ENCODE peak calls at places on chromosomes 12 and 14, in eight cellular contexts. One of them, this sample, is unnamed.

GRCh38 chr12:5085896-5086295 is 42.2 kb downstream of the KCNA5 start:
- DNase-seq in A549: peak; percentile 7
- DNase-seq in HCT116: no peak
- DNase-seq in K562: no peak
- DNase-seq in WTC11: no peak
- DNase-seq in HepG2: no peak
- DNase-seq in NB4: no peak
- DNase-seq in GM12878: no peak
- DNase-seq in this sample: no peak

GRCh38 chr12:28611501-28611900 is 421.2 kb downstream of the CCDC91 start:
- DNase-seq in A549: no peak
- DNase-seq in HCT116: no peak
- DNase-seq in K562: no peak
- DNase-seq in WTC11: no peak
- DNase-seq in HepG2: no peak
- DNase-seq in NB4: no peak
- DNase-seq in GM12878: no peak
- DNase-seq in this sample: no peak

GRCh38 chr14:99995700-99996356 is 69.4 kb upstream of the EVL start:
- DNase-seq in A549: peak; percentile 75
- DNase-seq in HCT116: peak; percentile 54
- DNase-seq in K562: peak; percentile 45
- DNase-seq in WTC11: peak; percentile 83
- DNase-seq in HepG2: peak; percentile 55
- DNase-seq in NB4: peak; percentile 83
- DNase-seq in GM12878: peak; percentile 89
- DNase-seq in this sample: peak; percentile 29

GRCh38 chr14:63852817-63853730 is at the start of gene SYNE2:
- DNase-seq in A549: peak; percentile 75
- DNase-seq in HCT116: no peak
- DNase-seq in K562: peak; percentile 57
- DNase-seq in WTC11: peak; percentile 89
- DNase-seq in HepG2: peak; percentile 38
- DNase-seq in NB4: peak; percentile 59
- DNase-seq in GM12878: no peak
- DNase-seq in this sample: no peak

GRCh38 chr14:47012533-47012932 is 361.0 kb upstream of the RPL10L start:
- DNase-seq in A549: no peak
- DNase-seq in HCT116: no peak
- DNase-seq in K562: no peak
- DNase-seq in WTC11: no peak
- DNase-seq in HepG2: no peak
- DNase-seq in NB4: no peak
- DNase-seq in GM12878: no peak
- DNase-seq in this sample: no peak

GRCh38 chr14:50025073-50025472 is 91.3 kb downstream of the VCPKMT start:
- DNase-seq in A549: no peak
- DNase-seq in HCT116: no peak
- DNase-seq in K562: no peak
- DNase-seq in WTC11: no peak
- DNase-seq in HepG2: no peak
- DNase-seq in NB4: no peak
- DNase-seq in GM12878: no peak
- DNase-seq in this sample: no peak

GRCh38 chr12:57173089-57173488 is 25.7 kb upstream of the LRP1-AS start:
- DNase-seq in A549: peak; percentile 47
- DNase-seq in HCT116: no peak
- DNase-seq in K562: peak; percentile 69
- DNase-seq in WTC11: peak; percentile 65
- DNase-seq in HepG2: peak; percentile 51
- DNase-seq in NB4: peak; percentile 57
- DNase-seq in GM12878: no peak
- DNase-seq in this sample: peak; percentile 19

GRCh38 chr12:51819851-51820720 is 28.4 kb downstream of the FIGNL2 start:
- DNase-seq in A549: peak; percentile 77
- DNase-seq in HCT116: no peak
- DNase-seq in K562: no peak
- DNase-seq in WTC11: no peak
- DNase-seq in HepG2: no peak
- DNase-seq in NB4: no peak
- DNase-seq in GM12878: no peak
- DNase-seq in this sample: no peak

GRCh38 chr14:20516921-20517320 is 11.6 kb downstream of the RNASE10 start:
- DNase-seq in A549: no peak
- DNase-seq in HCT116: no peak
- DNase-seq in K562: no peak
- DNase-seq in WTC11: no peak
- DNase-seq in HepG2: no peak
- DNase-seq in NB4: no peak
- DNase-seq in GM12878: no peak
- DNase-seq in this sample: no peak

GRCh38 chr12:120680165-120680738 is 6.7 kb upstream of the MLEC start:
- DNase-seq in A549: no peak
- DNase-seq in HCT116: no peak
- DNase-seq in K562: no peak
- DNase-seq in WTC11: no peak
- DNase-seq in HepG2: no peak
- DNase-seq in NB4: no peak
- DNase-seq in GM12878: no peak
- DNase-seq in this sample: no peak

GRCh38 chr12:120678572-120678971 is 8.4 kb upstream of the MLEC start:
- DNase-seq in A549: no peak
- DNase-seq in HCT116: no peak
- DNase-seq in K562: no peak
- DNase-seq in WTC11: no peak
- DNase-seq in HepG2: no peak
- DNase-seq in NB4: peak; percentile 67
- DNase-seq in GM12878: no peak
- DNase-seq in this sample: no peak

GRCh38 chr12:120674172-120674571 is 12.8 kb upstream of the MLEC start:
- DNase-seq in A549: no peak
- DNase-seq in HCT116: no peak
- DNase-seq in K562: no peak
- DNase-seq in WTC11: no peak
- DNase-seq in HepG2: no peak
- DNase-seq in NB4: no peak
- DNase-seq in GM12878: no peak
- DNase-seq in this sample: no peak

DNA sequence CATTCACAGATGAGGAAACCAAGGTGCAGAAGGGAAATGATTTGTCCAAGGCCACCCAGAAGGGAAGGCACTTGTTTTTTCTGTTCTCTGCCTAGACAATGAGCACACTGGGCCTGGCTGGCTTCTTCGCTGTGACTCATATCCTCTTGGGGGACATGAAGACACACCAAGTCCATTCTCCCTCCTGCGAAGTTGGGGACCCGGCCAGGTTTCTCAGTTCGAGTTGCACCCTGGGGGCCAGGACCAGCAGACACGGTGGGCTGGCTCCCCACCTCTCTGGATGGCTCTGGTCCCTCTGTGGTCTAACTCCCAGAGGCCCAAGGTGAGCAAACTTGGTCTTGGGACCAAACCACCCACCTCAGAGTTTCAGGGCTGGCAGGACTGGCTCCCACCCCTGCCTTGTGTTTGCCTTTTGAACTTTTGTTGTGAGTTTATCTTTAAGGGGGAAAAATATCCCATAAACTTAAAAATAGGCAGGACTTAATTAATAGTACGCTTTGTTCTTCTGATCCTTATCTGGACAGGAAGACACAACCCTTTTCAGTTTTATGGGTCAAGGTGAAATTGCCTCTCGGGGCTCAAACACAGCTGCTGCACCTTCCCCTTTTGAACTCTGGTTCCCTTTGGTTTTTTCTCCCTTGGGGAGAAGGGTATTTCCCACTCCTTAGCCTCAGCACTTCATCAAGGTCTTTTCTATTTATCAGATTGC is 9.0 kb upstream of the MLEC start:
- DNase-seq in A549: peak; percentile 58
- DNase-seq in HCT116: no peak
- DNase-seq in K562: no peak
- DNase-seq in WTC11: no peak
- DNase-seq in HepG2: no peak
- DNase-seq in NB4: peak; percentile 95
- DNase-seq in GM12878: peak; percentile 82
- DNase-seq in this sample: no peak
- TF ChIP-seq MAX in A549: no peak
- TF ChIP-seq MAX in HCT116: no peak
- TF ChIP-seq MAX in K562: no peak
- TF ChIP-seq MAX in WTC11: no peak
- TF ChIP-seq MAX in HepG2: no peak
- TF ChIP-seq MAX in NB4: no peak
- TF ChIP-seq MAX in GM12878: no peak
- TF ChIP-seq MAX in this sample: no peak

GRCh38 chr12:46124848-46125619 is 134.7 kb upstream of the SCAF11 start:
- DNase-seq in A549: peak; percentile 87
- DNase-seq in HCT116: peak; percentile 80
- DNase-seq in K562: peak; percentile 35
- DNase-seq in WTC11: peak; percentile 30
- DNase-seq in HepG2: peak; percentile 59
- DNase-seq in NB4: peak; percentile 82
- DNase-seq in GM12878: no peak
- DNase-seq in this sample: no peak

GRCh38 chr12:46126050-46126727 is 135.8 kb upstream of the SCAF11 start:
- DNase-seq in A549: no peak
- DNase-seq in HCT116: no peak
- DNase-seq in K562: no peak
- DNase-seq in WTC11: no peak
- DNase-seq in HepG2: no peak
- DNase-seq in NB4: no peak
- DNase-seq in GM12878: no peak
- DNase-seq in this sample: no peak

GRCh38 chr12:46124132-46124847 is 133.9 kb upstream of the SCAF11 start:
- DNase-seq in A549: peak; percentile 16
- DNase-seq in HCT116: no peak
- DNase-seq in K562: no peak
- DNase-seq in WTC11: no peak
- DNase-seq in HepG2: no peak
- DNase-seq in NB4: no peak
- DNase-seq in GM12878: no peak
- DNase-seq in this sample: no peak
- TF ChIP-seq MAX in A549: no peak
- TF ChIP-seq MAX in HCT116: no peak
- TF ChIP-seq MAX in K562: no peak
- TF ChIP-seq MAX in WTC11: no peak
- TF ChIP-seq MAX in HepG2: no peak
- TF ChIP-seq MAX in NB4: no peak
- TF ChIP-seq MAX in GM12878: no peak
- TF ChIP-seq MAX in this sample: no peak

DNA sequence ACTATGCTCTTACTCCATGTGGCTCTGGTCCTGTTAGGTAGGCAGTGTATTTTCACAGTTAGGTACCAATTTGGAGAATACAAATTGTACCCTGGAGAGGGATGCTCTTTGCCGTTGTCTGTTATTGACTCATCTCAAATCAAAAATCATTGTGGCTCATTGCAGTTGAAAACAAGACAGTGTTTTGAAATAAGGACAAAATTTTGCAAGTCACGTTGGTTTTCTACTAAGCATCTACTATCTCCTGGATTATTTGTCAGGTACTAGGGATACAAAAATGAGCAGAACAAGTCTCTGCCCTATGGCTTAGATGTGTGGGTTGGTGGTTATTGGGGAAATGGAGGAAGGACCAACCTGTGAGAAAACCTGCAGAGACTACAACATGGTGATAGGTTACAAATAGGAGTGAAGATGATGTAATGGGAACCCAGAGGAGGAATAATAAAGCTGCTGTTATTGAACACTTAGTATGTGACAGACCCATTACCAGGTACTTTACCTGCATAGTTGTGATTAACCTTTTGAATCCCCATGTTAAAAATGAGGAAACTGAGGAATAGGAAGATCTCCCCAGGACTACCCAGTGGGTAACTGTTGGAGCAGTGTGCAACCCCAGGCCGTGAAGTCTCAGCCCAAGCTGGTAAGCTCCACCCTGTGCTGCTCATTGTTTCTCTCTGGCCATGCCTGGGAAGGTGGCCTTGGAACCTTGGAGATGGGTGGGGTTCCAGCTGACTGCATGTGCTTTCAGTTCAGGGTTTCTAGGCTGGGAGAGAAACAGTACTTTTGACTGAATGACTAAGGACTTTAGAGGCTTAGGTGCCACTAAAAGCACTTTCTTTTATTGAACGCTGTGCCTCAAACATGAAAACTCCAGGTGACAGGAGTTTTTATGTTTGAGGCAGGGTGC is 72.9 kb upstream of the SRSF5 start:
- DNase-seq in A549: peak; percentile 25
- DNase-seq in HCT116: no peak
- DNase-seq in K562: peak; percentile 24
- DNase-seq in WTC11: no peak
- DNase-seq in HepG2: peak; percentile 86
- DNase-seq in NB4: no peak
- DNase-seq in GM12878: no peak
- DNase-seq in this sample: no peak
- TF ChIP-seq MAX in A549: no peak
- TF ChIP-seq MAX in HCT116: no peak
- TF ChIP-seq MAX in K562: peak; percentile 15
- TF ChIP-seq MAX in WTC11: no peak
- TF ChIP-seq MAX in HepG2: peak; percentile 77
- TF ChIP-seq MAX in NB4: no peak
- TF ChIP-seq MAX in GM12878: no peak
- TF ChIP-seq MAX in this sample: no peak

GRCh38 chr14:61925043-61925442 is 162.8 kb downstream of the SNAPC1 start:
- DNase-seq in A549: peak; percentile 22
- DNase-seq in HCT116: peak; percentile 18
- DNase-seq in K562: no peak
- DNase-seq in WTC11: no peak
- DNase-seq in HepG2: peak; percentile 5
- DNase-seq in NB4: peak; percentile 14
- DNase-seq in GM12878: no peak
- DNase-seq in this sample: no peak

GRCh38 chr14:61927521-61927920 is 165.3 kb downstream of the SNAPC1 start:
- DNase-seq in A549: peak; percentile 4
- DNase-seq in HCT116: no peak
- DNase-seq in K562: no peak
- DNase-seq in WTC11: no peak
- DNase-seq in HepG2: no peak
- DNase-seq in NB4: no peak
- DNase-seq in GM12878: no peak
- DNase-seq in this sample: no peak

GRCh38 chr14:61928300-61928699 is 166.1 kb downstream of the SNAPC1 start:
- DNase-seq in A549: no peak
- DNase-seq in HCT116: no peak
- DNase-seq in K562: no peak
- DNase-seq in WTC11: no peak
- DNase-seq in HepG2: no peak
- DNase-seq in NB4: no peak
- DNase-seq in GM12878: no peak
- DNase-seq in this sample: no peak

GRCh38 chr14:61925732-61926445 is 163.7 kb downstream of the SNAPC1 start:
- DNase-seq in A549: no peak
- DNase-seq in HCT116: no peak
- DNase-seq in K562: no peak
- DNase-seq in WTC11: no peak
- DNase-seq in HepG2: no peak
- DNase-seq in NB4: no peak
- DNase-seq in GM12878: no peak
- DNase-seq in this sample: no peak

DNA sequence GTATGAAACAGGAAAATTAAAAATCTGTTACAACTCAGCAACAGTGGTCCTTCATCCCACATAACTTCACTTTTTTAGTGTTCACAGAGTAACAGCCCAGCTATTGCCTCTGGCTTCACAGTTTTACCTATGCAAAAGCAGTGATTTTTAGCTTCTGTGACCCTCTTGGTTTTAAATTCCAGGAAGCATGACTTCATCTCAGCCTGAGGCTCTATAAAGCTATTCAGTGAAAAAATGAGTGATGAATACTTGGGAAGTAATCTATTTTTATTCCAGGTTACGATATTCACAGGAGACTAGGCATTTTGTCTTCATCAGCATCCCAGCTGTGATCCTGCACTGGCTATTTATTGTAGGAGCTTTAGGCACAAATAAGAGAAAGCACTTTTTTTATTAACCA is 164.8 kb downstream of the SNAPC1 start:
- DNase-seq in A549: no peak
- DNase-seq in HCT116: no peak
- DNase-seq in K562: no peak
- DNase-seq in WTC11: no peak
- DNase-seq in HepG2: no peak
- DNase-seq in NB4: no peak
- DNase-seq in GM12878: no peak
- DNase-seq in this sample: no peak
- TF ChIP-seq MAX in A549: no peak
- TF ChIP-seq MAX in HCT116: no peak
- TF ChIP-seq MAX in K562: no peak
- TF ChIP-seq MAX in WTC11: no peak
- TF ChIP-seq MAX in HepG2: no peak
- TF ChIP-seq MAX in NB4: no peak
- TF ChIP-seq MAX in GM12878: no peak
- TF ChIP-seq MAX in this sample: no peak